ENCODE peak calls at places on chromosomes 16 and 17, in six cellular contexts. One of them, this sample, is unnamed.

GRCh38 chr16:68724797-68725196 is 12.3 kb upstream of the CDH1 start:
- DNase-seq in NCI-H748 treated with DMSO at 0.1 percent for 48 hours: no peak
- DNase-seq in NCI-H82: no peak
- DNase-seq in mesenchymal stem cell: no peak
- DNase-seq in activated T-helper 1 cell treated with anti-CD3 and anti-CD28 coated beads, Interleukin-12 subunit alpha, Interleukin-12 subunit beta, Interleukin-2, Interleukin-4 antibody, amounts not matched to agents 30 ng/mL and 10 ng/mL and 1 ng/mL, durations not matched to agents 14 hours and 24 hours and 36 hours: no peak
- DNase-seq in NCI-H1436: no peak
- DNase-seq in this sample: no peak

GRCh38 chr17:74268554-74268953 is 5.5 kb upstream of the DNAI2 start:
- DNase-seq in NCI-H748 treated with DMSO at 0.1 percent for 48 hours: no peak
- DNase-seq in NCI-H1436: no peak
- DNase-seq in NCI-H82: no peak
- DNase-seq in mesenchymal stem cell: no peak
- DNase-seq in activated T-helper 1 cell treated with anti-CD3 and anti-CD28 coated beads, Interleukin-12 subunit alpha, Interleukin-12 subunit beta, Interleukin-2, Interleukin-4 antibody, amounts not matched to agents 30 ng/mL and 10 ng/mL and 1 ng/mL, durations not matched to agents 14 hours and 24 hours and 36 hours: no peak
- DNase-seq in this sample: no peak

GRCh38 chr16:53726625-53727024 is 22.7 kb downstream of the FTO start:
- DNase-seq in NCI-H1436: no peak
- DNase-seq in activated T-helper 1 cell treated with anti-CD3 and anti-CD28 coated beads, Interleukin-12 subunit alpha, Interleukin-12 subunit beta, Interleukin-2, Interleukin-4 antibody, amounts not matched to agents 30 ng/mL and 10 ng/mL and 1 ng/mL, durations not matched to agents 14 hours and 24 hours and 36 hours: no peak
- DNase-seq in NCI-H748 treated with DMSO at 0.1 percent for 48 hours: no peak
- DNase-seq in mesenchymal stem cell: peak
- DNase-seq in NCI-H82: peak
- DNase-seq in this sample: no peak

GRCh38 chr17:83179811-83180210 is 100.4 kb downstream of the METRNL start:
- DNase-seq in activated T-helper 1 cell treated with anti-CD3 and anti-CD28 coated beads, Interleukin-12 subunit alpha, Interleukin-12 subunit beta, Interleukin-2, Interleukin-4 antibody, amounts not matched to agents 30 ng/mL and 10 ng/mL and 1 ng/mL, durations not matched to agents 14 hours and 24 hours and 36 hours: no peak
- DNase-seq in NCI-H748 treated with DMSO at 0.1 percent for 48 hours: no peak
- DNase-seq in mesenchymal stem cell: no peak
- DNase-seq in NCI-H1436: no peak
- DNase-seq in NCI-H82: no peak
- DNase-seq in this sample: no peak

GRCh38 chr17:3944485-3945388 is 19.5 kb downstream of the ATP2A3 start:
- DNase-seq in NCI-H82: peak
- DNase-seq in NCI-H748 treated with DMSO at 0.1 percent for 48 hours: no peak
- DNase-seq in mesenchymal stem cell: peak
- DNase-seq in activated T-helper 1 cell treated with anti-CD3 and anti-CD28 coated beads, Interleukin-12 subunit alpha, Interleukin-12 subunit beta, Interleukin-2, Interleukin-4 antibody, amounts not matched to agents 30 ng/mL and 10 ng/mL and 1 ng/mL, durations not matched to agents 14 hours and 24 hours and 36 hours: no peak
- DNase-seq in NCI-H1436: no peak
- DNase-seq in this sample: no peak

GRCh38 chr16:55968221-55968620 is 93.0 kb upstream of the CES5A start:
- DNase-seq in NCI-H82: no peak
- DNase-seq in NCI-H748 treated with DMSO at 0.1 percent for 48 hours: no peak
- DNase-seq in NCI-H1436: no peak
- DNase-seq in mesenchymal stem cell: no peak
- DNase-seq in activated T-helper 1 cell treated with anti-CD3 and anti-CD28 coated beads, Interleukin-12 subunit alpha, Interleukin-12 subunit beta, Interleukin-2, Interleukin-4 antibody, amounts not matched to agents 30 ng/mL and 10 ng/mL and 1 ng/mL, durations not matched to agents 14 hours and 24 hours and 36 hours: no peak
- DNase-seq in this sample: no peak

GRCh38 chr17:58918072-58918471 is 162.4 kb downstream of the PPM1E start:
- DNase-seq in NCI-H1436: no peak
- DNase-seq in NCI-H82: no peak
- DNase-seq in mesenchymal stem cell: no peak
- DNase-seq in NCI-H748 treated with DMSO at 0.1 percent for 48 hours: no peak
- DNase-seq in activated T-helper 1 cell treated with anti-CD3 and anti-CD28 coated beads, Interleukin-12 subunit alpha, Interleukin-12 subunit beta, Interleukin-2, Interleukin-4 antibody, amounts not matched to agents 30 ng/mL and 10 ng/mL and 1 ng/mL, durations not matched to agents 14 hours and 24 hours and 36 hours: no peak
- DNase-seq in this sample: no peak

GRCh38 chr17:40480501-40481003 is 20.9 kb downstream of the TNS4 start:
- DNase-seq in NCI-H82: no peak
- DNase-seq in mesenchymal stem cell: no peak
- DNase-seq in NCI-H748 treated with DMSO at 0.1 percent for 48 hours: no peak
- DNase-seq in NCI-H1436: peak
- DNase-seq in activated T-helper 1 cell treated with anti-CD3 and anti-CD28 coated beads, Interleukin-12 subunit alpha, Interleukin-12 subunit beta, Interleukin-2, Interleukin-4 antibody, amounts not matched to agents 30 ng/mL and 10 ng/mL and 1 ng/mL, durations not matched to agents 14 hours and 24 hours and 36 hours: peak
- DNase-seq in this sample: no peak

GRCh38 chr16:28937222-28937876 is 5.6 kb downstream of the CD19 start:
- DNase-seq in NCI-H1436: no peak
- DNase-seq in mesenchymal stem cell: no peak
- DNase-seq in NCI-H82: peak
- DNase-seq in NCI-H748 treated with DMSO at 0.1 percent for 48 hours: no peak
- DNase-seq in activated T-helper 1 cell treated with anti-CD3 and anti-CD28 coated beads, Interleukin-12 subunit alpha, Interleukin-12 subunit beta, Interleukin-2, Interleukin-4 antibody, amounts not matched to agents 30 ng/mL and 10 ng/mL and 1 ng/mL, durations not matched to agents 14 hours and 24 hours and 36 hours: no peak
- DNase-seq in this sample: no peak

GRCh38 chr17:80307994-80308671 is 47.5 kb downstream of the RNF213 start:
- DNase-seq in mesenchymal stem cell: no peak
- DNase-seq in NCI-H748 treated with DMSO at 0.1 percent for 48 hours: no peak
- DNase-seq in NCI-H1436: no peak
- DNase-seq in NCI-H82: peak
- DNase-seq in activated T-helper 1 cell treated with anti-CD3 and anti-CD28 coated beads, Interleukin-12 subunit alpha, Interleukin-12 subunit beta, Interleukin-2, Interleukin-4 antibody, amounts not matched to agents 30 ng/mL and 10 ng/mL and 1 ng/mL, durations not matched to agents 14 hours and 24 hours and 36 hours: no peak
- DNase-seq in this sample: peak

GRCh38 chr16:76946879-76947278 is 244.1 kb upstream of the MON1B start:
- DNase-seq in NCI-H748 treated with DMSO at 0.1 percent for 48 hours: peak
- DNase-seq in NCI-H82: no peak
- DNase-seq in activated T-helper 1 cell treated with anti-CD3 and anti-CD28 coated beads, Interleukin-12 subunit alpha, Interleukin-12 subunit beta, Interleukin-2, Interleukin-4 antibody, amounts not matched to agents 30 ng/mL and 10 ng/mL and 1 ng/mL, durations not matched to agents 14 hours and 24 hours and 36 hours: no peak
- DNase-seq in mesenchymal stem cell: peak
- DNase-seq in NCI-H1436: no peak
- DNase-seq in this sample: no peak

GRCh38 chr17:57999496-58000017 is 7.5 kb downstream of the SRSF1 start:
- DNase-seq in NCI-H82: peak
- DNase-seq in NCI-H1436: peak
- DNase-seq in NCI-H748 treated with DMSO at 0.1 percent for 48 hours: peak
- DNase-seq in mesenchymal stem cell: peak
- DNase-seq in activated T-helper 1 cell treated with anti-CD3 and anti-CD28 coated beads, Interleukin-12 subunit alpha, Interleukin-12 subunit beta, Interleukin-2, Interleukin-4 antibody, amounts not matched to agents 30 ng/mL and 10 ng/mL and 1 ng/mL, durations not matched to agents 14 hours and 24 hours and 36 hours: no peak
- DNase-seq in this sample: peak

GRCh38 chr16:89248196-89249005 is 30.9 kb downstream of the ZNF778 start:
- DNase-seq in activated T-helper 1 cell treated with anti-CD3 and anti-CD28 coated beads, Interleukin-12 subunit alpha, Interleukin-12 subunit beta, Interleukin-2, Interleukin-4 antibody, amounts not matched to agents 30 ng/mL and 10 ng/mL and 1 ng/mL, durations not matched to agents 14 hours and 24 hours and 36 hours: no peak
- DNase-seq in mesenchymal stem cell: no peak
- DNase-seq in NCI-H748 treated with DMSO at 0.1 percent for 48 hours: no peak
- DNase-seq in NCI-H1436: no peak
- DNase-seq in NCI-H82: no peak
- DNase-seq in this sample: no peak

GRCh38 chr17:66416207-66416940 is 114.0 kb downstream of the PRKCA start:
- DNase-seq in NCI-H1436: no peak
- DNase-seq in NCI-H82: peak
- DNase-seq in mesenchymal stem cell: no peak
- DNase-seq in NCI-H748 treated with DMSO at 0.1 percent for 48 hours: no peak
- DNase-seq in activated T-helper 1 cell treated with anti-CD3 and anti-CD28 coated beads, Interleukin-12 subunit alpha, Interleukin-12 subunit beta, Interleukin-2, Interleukin-4 antibody, amounts not matched to agents 30 ng/mL and 10 ng/mL and 1 ng/mL, durations not matched to agents 14 hours and 24 hours and 36 hours: no peak
- DNase-seq in this sample: peak

GRCh38 chr16:84821728-84822676 is 2.2 kb downstream of the CRISPLD2 start:
- DNase-seq in NCI-H748 treated with DMSO at 0.1 percent for 48 hours: no peak
- DNase-seq in NCI-H82: no peak
- DNase-seq in mesenchymal stem cell: peak
- DNase-seq in activated T-helper 1 cell treated with anti-CD3 and anti-CD28 coated beads, Interleukin-12 subunit alpha, Interleukin-12 subunit beta, Interleukin-2, Interleukin-4 antibody, amounts not matched to agents 30 ng/mL and 10 ng/mL and 1 ng/mL, durations not matched to agents 14 hours and 24 hours and 36 hours: no peak
- DNase-seq in NCI-H1436: no peak
- DNase-seq in this sample: no peak

GRCh38 chr16:66475232-66475631 is 48.1 kb downstream of the BEAN1 start:
- DNase-seq in activated T-helper 1 cell treated with anti-CD3 and anti-CD28 coated beads, Interleukin-12 subunit alpha, Interleukin-12 subunit beta, Interleukin-2, Interleukin-4 antibody, amounts not matched to agents 30 ng/mL and 10 ng/mL and 1 ng/mL, durations not matched to agents 14 hours and 24 hours and 36 hours: no peak
- DNase-seq in NCI-H82: no peak
- DNase-seq in mesenchymal stem cell: no peak
- DNase-seq in NCI-H748 treated with DMSO at 0.1 percent for 48 hours: no peak
- DNase-seq in NCI-H1436: no peak
- DNase-seq in this sample: no peak

GRCh38 chr17:70040336-70040735 is 34.7 kb upstream of the KCNJ16 start:
- DNase-seq in NCI-H82: no peak
- DNase-seq in mesenchymal stem cell: no peak
- DNase-seq in activated T-helper 1 cell treated with anti-CD3 and anti-CD28 coated beads, Interleukin-12 subunit alpha, Interleukin-12 subunit beta, Interleukin-2, Interleukin-4 antibody, amounts not matched to agents 30 ng/mL and 10 ng/mL and 1 ng/mL, durations not matched to agents 14 hours and 24 hours and 36 hours: no peak
- DNase-seq in NCI-H1436: no peak
- DNase-seq in NCI-H748 treated with DMSO at 0.1 percent for 48 hours: no peak
- DNase-seq in this sample: no peak

GRCh38 chr17:44222112-44222869 is 2.8 kb upstream of the UBTF start:
- DNase-seq in NCI-H1436: peak
- DNase-seq in activated T-helper 1 cell treated with anti-CD3 and anti-CD28 coated beads, Interleukin-12 subunit alpha, Interleukin-12 subunit beta, Interleukin-2, Interleukin-4 antibody, amounts not matched to agents 30 ng/mL and 10 ng/mL and 1 ng/mL, durations not matched to agents 14 hours and 24 hours and 36 hours: peak
- DNase-seq in mesenchymal stem cell: peak
- DNase-seq in NCI-H82: peak
- DNase-seq in NCI-H748 treated with DMSO at 0.1 percent for 48 hours: peak
- DNase-seq in this sample: peak

GRCh38 chr16:75113046-75113491 is 3.5 kb downstream of the LDHD start:
- DNase-seq in NCI-H1436: no peak
- DNase-seq in NCI-H748 treated with DMSO at 0.1 percent for 48 hours: no peak
- DNase-seq in NCI-H82: peak
- DNase-seq in mesenchymal stem cell: no peak
- DNase-seq in activated T-helper 1 cell treated with anti-CD3 and anti-CD28 coated beads, Interleukin-12 subunit alpha, Interleukin-12 subunit beta, Interleukin-2, Interleukin-4 antibody, amounts not matched to agents 30 ng/mL and 10 ng/mL and 1 ng/mL, durations not matched to agents 14 hours and 24 hours and 36 hours: no peak
- DNase-seq in this sample: peak

GRCh38 chr17:50184057-50184456 is 17.4 kb downstream of the COL1A1 start:
- DNase-seq in NCI-H82: no peak
- DNase-seq in NCI-H748 treated with DMSO at 0.1 percent for 48 hours: no peak
- DNase-seq in mesenchymal stem cell: peak
- DNase-seq in NCI-H1436: no peak
- DNase-seq in activated T-helper 1 cell treated with anti-CD3 and anti-CD28 coated beads, Interleukin-12 subunit alpha, Interleukin-12 subunit beta, Interleukin-2, Interleukin-4 antibody, amounts not matched to agents 30 ng/mL and 10 ng/mL and 1 ng/mL, durations not matched to agents 14 hours and 24 hours and 36 hours: no peak
- DNase-seq in this sample: no peak

GRCh38 chr16:88686439-88687253 is at the start of gene SNAI3:
- DNase-seq in activated T-helper 1 cell treated with anti-CD3 and anti-CD28 coated beads, Interleukin-12 subunit alpha, Interleukin-12 subunit beta, Interleukin-2, Interleukin-4 antibody, amounts not matched to agents 30 ng/mL and 10 ng/mL and 1 ng/mL, durations not matched to agents 14 hours and 24 hours and 36 hours: peak
- DNase-seq in mesenchymal stem cell: peak
- DNase-seq in NCI-H82: peak
- DNase-seq in NCI-H1436: peak
- DNase-seq in NCI-H748 treated with DMSO at 0.1 percent for 48 hours: peak
- DNase-seq in this sample: peak

GRCh38 chr17:19327039-19327776 is 35.3 kb downstream of the B9D1 start:
- DNase-seq in mesenchymal stem cell: peak
- DNase-seq in NCI-H748 treated with DMSO at 0.1 percent for 48 hours: no peak
- DNase-seq in NCI-H1436: no peak
- DNase-seq in activated T-helper 1 cell treated with anti-CD3 and anti-CD28 coated beads, Interleukin-12 subunit alpha, Interleukin-12 subunit beta, Interleukin-2, Interleukin-4 antibody, amounts not matched to agents 30 ng/mL and 10 ng/mL and 1 ng/mL, durations not matched to agents 14 hours and 24 hours and 36 hours: no peak
- DNase-seq in NCI-H82: no peak
- DNase-seq in this sample: no peak

GRCh38 chr17:58136669-58137279 is 11.4 kb upstream of the OR4D1 start:
- DNase-seq in mesenchymal stem cell: no peak
- DNase-seq in NCI-H1436: peak
- DNase-seq in NCI-H748 treated with DMSO at 0.1 percent for 48 hours: no peak
- DNase-seq in NCI-H82: peak
- DNase-seq in activated T-helper 1 cell treated with anti-CD3 and anti-CD28 coated beads, Interleukin-12 subunit alpha, Interleukin-12 subunit beta, Interleukin-2, Interleukin-4 antibody, amounts not matched to agents 30 ng/mL and 10 ng/mL and 1 ng/mL, durations not matched to agents 14 hours and 24 hours and 36 hours: no peak
- DNase-seq in this sample: no peak

GRCh38 chr17:35898283-35899070 is 18.3 kb upstream of the CCL5 start:
- DNase-seq in activated T-helper 1 cell treated with anti-CD3 and anti-CD28 coated beads, Interleukin-12 subunit alpha, Interleukin-12 subunit beta, Interleukin-2, Interleukin-4 antibody, amounts not matched to agents 30 ng/mL and 10 ng/mL and 1 ng/mL, durations not matched to agents 14 hours and 24 hours and 36 hours: no peak
- DNase-seq in NCI-H82: no peak
- DNase-seq in NCI-H1436: no peak
- DNase-seq in NCI-H748 treated with DMSO at 0.1 percent for 48 hours: no peak
- DNase-seq in mesenchymal stem cell: no peak
- DNase-seq in this sample: no peak

GRCh38 chr17:36705651-36706436 is 104.5 kb downstream of the MRM1 start:
- DNase-seq in mesenchymal stem cell: peak
- DNase-seq in NCI-H82: peak
- DNase-seq in NCI-H748 treated with DMSO at 0.1 percent for 48 hours: peak
- DNase-seq in NCI-H1436: peak
- DNase-seq in activated T-helper 1 cell treated with anti-CD3 and anti-CD28 coated beads, Interleukin-12 subunit alpha, Interleukin-12 subunit beta, Interleukin-2, Interleukin-4 antibody, amounts not matched to agents 30 ng/mL and 10 ng/mL and 1 ng/mL, durations not matched to agents 14 hours and 24 hours and 36 hours: peak
- DNase-seq in this sample: peak

GRCh38 chr16:81097230-81097629 is 1.0 kb upstream of the GCSH start:
- DNase-seq in NCI-H1436: no peak
- DNase-seq in NCI-H82: no peak
- DNase-seq in mesenchymal stem cell: no peak
- DNase-seq in NCI-H748 treated with DMSO at 0.1 percent for 48 hours: no peak
- DNase-seq in activated T-helper 1 cell treated with anti-CD3 and anti-CD28 coated beads, Interleukin-12 subunit alpha, Interleukin-12 subunit beta, Interleukin-2, Interleukin-4 antibody, amounts not matched to agents 30 ng/mL and 10 ng/mL and 1 ng/mL, durations not matched to agents 14 hours and 24 hours and 36 hours: no peak
- DNase-seq in this sample: no peak